ENCODE peak calls at places on chromosomes 3 and 15, in seven cellular contexts. One of them, this sample, is unnamed.

GRCh38 chr15:65869954-65870871 is 922 bp downstream of the RAB11A start:
- DNase-seq in OCI-M1: peak
- DNase-seq in GM13976: no peak
- DNase-seq in fibroblast of the conjunctiva: no peak
- DNase-seq in NCI-H1092 treated with DMSO at 0.1 percent for 48 hours: peak
- DNase-seq in cardiac fibroblast: peak
- DNase-seq in foreskin fibroblast: peak
- DNase-seq in this sample: no peak

GRCh38 chr3:171809513-171810277 is 588 bp downstream of the PLD1 start:
- DNase-seq in OCI-M1: peak
- DNase-seq in GM13976: peak
- DNase-seq in fibroblast of the conjunctiva: peak
- DNase-seq in NCI-H1092 treated with DMSO at 0.1 percent for 48 hours: peak
- DNase-seq in cardiac fibroblast: peak
- DNase-seq in foreskin fibroblast: peak
- DNase-seq in this sample: peak

GRCh38 chr3:177385186-177385585 is 187.9 kb upstream of the TBL1XR1 start:
- DNase-seq in OCI-M1: no peak
- DNase-seq in GM13976: no peak
- DNase-seq in fibroblast of the conjunctiva: no peak
- DNase-seq in NCI-H1092 treated with DMSO at 0.1 percent for 48 hours: no peak
- DNase-seq in cardiac fibroblast: no peak
- DNase-seq in foreskin fibroblast: no peak
- DNase-seq in this sample: no peak

GRCh38 chr15:55802600-55803376 is 59.8 kb upstream of the PRTG start:
- DNase-seq in OCI-M1: no peak
- DNase-seq in GM13976: no peak
- DNase-seq in fibroblast of the conjunctiva: no peak
- DNase-seq in NCI-H1092 treated with DMSO at 0.1 percent for 48 hours: no peak
- DNase-seq in cardiac fibroblast: no peak
- DNase-seq in foreskin fibroblast: no peak
- DNase-seq in this sample: no peak

GRCh38 chr15:75801859-75802593 is 41.2 kb upstream of the UBE2Q2 start:
- DNase-seq in OCI-M1: peak
- DNase-seq in GM13976: peak
- DNase-seq in fibroblast of the conjunctiva: peak
- DNase-seq in NCI-H1092 treated with DMSO at 0.1 percent for 48 hours: peak
- DNase-seq in cardiac fibroblast: peak
- DNase-seq in foreskin fibroblast: peak
- DNase-seq in this sample: no peak

GRCh38 chr15:56901931-56902330 is 16.5 kb upstream of the TCF12 start:
- DNase-seq in OCI-M1: no peak
- DNase-seq in GM13976: no peak
- DNase-seq in fibroblast of the conjunctiva: no peak
- DNase-seq in NCI-H1092 treated with DMSO at 0.1 percent for 48 hours: no peak
- DNase-seq in cardiac fibroblast: no peak
- DNase-seq in foreskin fibroblast: no peak
- DNase-seq in this sample: no peak

GRCh38 chr3:127819086-127819485 is 3.2 kb downstream of the MGLL start:
- DNase-seq in OCI-M1: no peak
- DNase-seq in GM13976: no peak
- DNase-seq in fibroblast of the conjunctiva: no peak
- DNase-seq in NCI-H1092 treated with DMSO at 0.1 percent for 48 hours: peak
- DNase-seq in cardiac fibroblast: no peak
- DNase-seq in foreskin fibroblast: no peak
- DNase-seq in this sample: no peak

GRCh38 chr3:121096968-121097367 is 189.0 kb downstream of the STXBP5L start:
- DNase-seq in OCI-M1: no peak
- DNase-seq in GM13976: no peak
- DNase-seq in fibroblast of the conjunctiva: no peak
- DNase-seq in NCI-H1092 treated with DMSO at 0.1 percent for 48 hours: no peak
- DNase-seq in cardiac fibroblast: no peak
- DNase-seq in foreskin fibroblast: no peak
- DNase-seq in this sample: no peak

GRCh38 chr3:119647177-119647576 is 13.2 kb downstream of the POPDC2 start:
- DNase-seq in OCI-M1: no peak
- DNase-seq in GM13976: no peak
- DNase-seq in fibroblast of the conjunctiva: no peak
- DNase-seq in NCI-H1092 treated with DMSO at 0.1 percent for 48 hours: no peak
- DNase-seq in cardiac fibroblast: peak
- DNase-seq in foreskin fibroblast: no peak
- DNase-seq in this sample: no peak

GRCh38 chr15:40104865-40105516 is 3.7 kb downstream of the BMF start:
- DNase-seq in OCI-M1: peak
- DNase-seq in GM13976: peak
- DNase-seq in fibroblast of the conjunctiva: peak
- DNase-seq in NCI-H1092 treated with DMSO at 0.1 percent for 48 hours: peak
- DNase-seq in cardiac fibroblast: peak
- DNase-seq in foreskin fibroblast: peak
- DNase-seq in this sample: peak

GRCh38 chr3:56795097-56795806 is 6.5 kb downstream of the ARHGEF3 start:
- DNase-seq in OCI-M1: no peak
- DNase-seq in GM13976: no peak
- DNase-seq in fibroblast of the conjunctiva: no peak
- DNase-seq in NCI-H1092 treated with DMSO at 0.1 percent for 48 hours: no peak
- DNase-seq in cardiac fibroblast: peak
- DNase-seq in foreskin fibroblast: no peak
- DNase-seq in this sample: no peak

GRCh38 chr15:71201471-71201870 is 86.2 kb downstream of the THSD4 start:
- DNase-seq in OCI-M1: no peak
- DNase-seq in GM13976: no peak
- DNase-seq in fibroblast of the conjunctiva: no peak
- DNase-seq in NCI-H1092 treated with DMSO at 0.1 percent for 48 hours: peak
- DNase-seq in cardiac fibroblast: no peak
- DNase-seq in foreskin fibroblast: no peak
- DNase-seq in this sample: no peak

GRCh38 chr3:60095511-60095910 is 1045.7 kb upstream of the CFAP20DC start:
- DNase-seq in OCI-M1: peak
- DNase-seq in GM13976: no peak
- DNase-seq in fibroblast of the conjunctiva: no peak
- DNase-seq in NCI-H1092 treated with DMSO at 0.1 percent for 48 hours: no peak
- DNase-seq in cardiac fibroblast: no peak
- DNase-seq in foreskin fibroblast: no peak
- DNase-seq in this sample: no peak

GRCh38 chr3:45055032-45055410 is 28.9 kb downstream of the CLEC3B start:
- DNase-seq in OCI-M1: peak
- DNase-seq in GM13976: no peak
- DNase-seq in fibroblast of the conjunctiva: peak
- DNase-seq in NCI-H1092 treated with DMSO at 0.1 percent for 48 hours: no peak
- DNase-seq in cardiac fibroblast: peak
- DNase-seq in foreskin fibroblast: peak
- DNase-seq in this sample: peak

This sample was measured in GM04504.